ENCODE peak calls at places on chromosomes 5 and 9, in seven cellular contexts. J is MM.1S, O is GM23338, H is endothelial cell of umbilical vein, G is IMR-90, R is Karpas-422, E is SK-N-SH. X is an unnamed sample.

GRCh38 chr9:81077572-81077971 is 611.8 kb downstream of the TLE1 start:
- DNase-seq in J (peak; percentile 21), O (no peak), H (no peak), G (no peak), R (no peak), E (no peak), X (no peak)

GRCh38 chr5:94754824-94755223 is 136.4 kb downstream of the SLF1 start:
- DNase-seq in J (no peak), O (no peak), H (no peak), G (no peak), R (no peak), E (no peak), X (no peak)

GRCh38 chr9:130101963-130102362 is 48.3 kb downstream of the GPR107 start:
- DNase-seq in J (no peak), O (no peak), H (no peak), G (no peak), R (no peak), E (no peak), X (no peak)

GRCh38 chr5:179805070-179805528 is 1.6 kb downstream of the MGAT4B start:
- DNase-seq in J (no peak), O (no peak), H (no peak), G (no peak), R (no peak), E (peak; percentile 46), X (no peak)

GRCh38 chr9:85742630-85742928 is 825 bp upstream of the AGTPBP1 start:
- DNase-seq in J (peak; percentile 32), O (no peak), H (no peak), G (peak; percentile 72), R (no peak), E (no peak), X (no peak)

GRCh38 chr5:145362261-145362660 is 472.9 kb downstream of the PRELID2 start:
- DNase-seq in J (no peak), O (no peak), H (peak; percentile 80), G (peak; percentile 93), R (no peak), E (no peak), X (no peak)

GRCh38 chr5:174793684-174794328 is 69.4 kb downstream of the MSX2 start:
- DNase-seq in J (peak; percentile 68), O (peak; percentile 90), H (peak; percentile 4), G (peak; percentile 43), R (peak; percentile 84), E (peak; percentile 90), X (peak; percentile 7)

GRCh38 chr5:96074460-96075254 is 113.0 kb upstream of the ELL2 start:
- DNase-seq in J (no peak), O (no peak), H (peak; percentile 28), G (no peak), R (no peak), E (no peak), X (no peak)

GRCh38 chr9:6226696-6227095 is 11.1 kb downstream of the IL33 start:
- DNase-seq in J (no peak), O (peak; percentile 42), H (peak; percentile 93), G (peak; percentile 44), R (no peak), E (no peak), X (no peak)

DNA sequence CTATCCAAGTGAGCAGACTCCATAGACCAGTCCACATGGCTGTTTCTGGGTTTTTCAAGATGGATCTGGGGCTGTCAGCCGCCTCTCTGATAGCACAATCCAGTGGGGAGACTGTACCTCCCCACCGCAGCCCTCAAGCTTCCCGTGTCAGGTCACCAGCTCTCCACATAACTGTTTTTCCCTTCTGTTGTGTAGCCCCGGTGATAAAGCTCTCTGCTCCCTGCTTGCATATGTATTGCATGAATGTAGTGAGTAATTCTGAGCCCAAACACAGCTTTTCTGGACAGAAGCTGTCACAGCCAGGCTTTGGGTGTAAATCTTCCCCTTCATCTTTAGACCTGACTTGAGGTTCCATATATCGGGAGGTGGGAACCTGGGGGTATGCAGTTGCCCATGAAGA is 23.1 kb upstream of the CFAP157 start:
- DNase-seq in J (no peak), O (no peak), H (no peak), G (peak; percentile 78), R (no peak), E (no peak), X (no peak)
- H3K36me3 ChIP-seq in J (no peaks in the 10 kb centered on the region), O (peaks cover 5% of the 10 kb centered on the region), H (peaks cover 45% of the 10 kb centered on the region), G (peaks cover 58% of the 10 kb centered on the region), R (no peaks in the 10 kb centered on the region), E (peaks cover 10% of the 10 kb centered on the region), X (peaks cover 6% of the 10 kb centered on the region)

GRCh38 chr9:94169978-94170377 is 85.7 kb downstream of the PTPDC1 start:
- DNase-seq in J (no peak), O (no peak), H (no peak), G (no peak), R (no peak), E (no peak), X (no peak)
- H4K20me1 ChIP-seq in J (peaks cover 69% of the 10 kb centered on the region), O (peaks cover 71% of the 10 kb centered on the region), H (peaks cover 46% of the 10 kb centered on the region), G (peaks cover 79% of the 10 kb centered on the region), R (peaks cover 67% of the 10 kb centered on the region), E (peaks cover 81% of the 10 kb centered on the region), X (peaks cover 75% of the 10 kb centered on the region)

GRCh38 chr9:121312169-121312568 is 44.2 kb downstream of the GSN start:
- DNase-seq in J (no peak), O (no peak), H (no peak), G (no peak), R (no peak), E (no peak), X (no peak)
- H3K36me3 ChIP-seq in J (no peaks in the 10 kb centered on the region), O (peaks cover 3% of the 10 kb centered on the region), H (peaks cover 35% of the 10 kb centered on the region), G (peaks cover 69% of the 10 kb centered on the region), R (no peaks in the 10 kb centered on the region), E (peaks cover 31% of the 10 kb centered on the region), X (no peaks in the 10 kb centered on the region)

GRCh38 chr9:136093331-136093986 is 1.6 kb downstream of the NACC2 start:
- DNase-seq in J (no peak), O (no peak), H (no peak), G (no peak), R (no peak), E (peak; percentile 69), X (no peak)
- H4K20me1 ChIP-seq in J (no peaks in the 10 kb centered on the region), O (no peaks in the 10 kb centered on the region), H (no peaks in the 10 kb centered on the region), G (peaks cover 56% of the 10 kb centered on the region), R (no peaks in the 10 kb centered on the region), E (peaks cover 54% of the 10 kb centered on the region), X (no peaks in the 10 kb centered on the region)

GRCh38 chr9:131485728-131486381 is 16.9 kb upstream of the POMT1 start:
- DNase-seq in J (peak; percentile 86), O (no peak), H (no peak), G (no peak), R (no peak), E (no peak), X (no peak)
- H3K36me3 ChIP-seq in J (peaks cover 9% of the 10 kb centered on the region), O (peaks cover 54% of the 10 kb centered on the region), H (peaks cover 89% of the 10 kb centered on the region), G (peaks cover 91% of the 10 kb centered on the region), R (peaks cover 35% of the 10 kb centered on the region), E (peaks cover 35% of the 10 kb centered on the region), X (peaks cover 97% of the 10 kb centered on the region)

GRCh38 chr5:178224403-178224802 is 8.2 kb downstream of the PHYKPL start:
- DNase-seq in J (no peak), O (no peak), H (no peak), G (no peak), R (no peak), E (no peak), X (no peak)
- H4K20me1 ChIP-seq in J (no peaks in the 10 kb centered on the region), O (peaks cover 12% of the 10 kb centered on the region), H (no peaks in the 10 kb centered on the region), G (peaks cover 5% of the 10 kb centered on the region), R (peaks cover 6% of the 10 kb centered on the region), E (no peaks in the 10 kb centered on the region), X (peaks cover 35% of the 10 kb centered on the region)

DNA sequence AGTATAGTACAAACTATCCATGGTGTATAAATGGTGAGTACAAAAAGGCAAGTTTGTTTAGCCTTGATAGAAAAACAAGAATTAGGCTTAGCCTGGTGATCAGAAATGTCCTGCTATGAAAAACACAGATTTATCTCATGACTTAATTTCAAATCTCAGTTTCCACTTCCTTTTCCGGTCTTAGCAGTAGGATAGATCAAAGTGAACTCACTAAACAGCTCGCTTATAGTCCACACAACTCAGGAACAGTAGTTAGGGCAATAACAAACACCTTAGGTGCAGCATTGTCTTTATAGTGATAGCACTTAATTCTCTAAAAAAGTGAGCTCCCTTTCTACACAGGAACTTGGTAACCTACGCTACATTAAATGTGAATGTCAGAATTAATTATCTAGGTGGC is 11.4 kb downstream of the GOLGA1 start:
- DNase-seq in J (no peak), O (no peak), H (no peak), G (no peak), R (no peak), E (no peak), X (no peak)
- H3K36me3 ChIP-seq in J (peaks cover 5% of the 10 kb centered on the region), O (no peaks in the 10 kb centered on the region), H (no peaks in the 10 kb centered on the region), G (peaks cover 9% of the 10 kb centered on the region), R (peaks cover 30% of the 10 kb centered on the region), E (peaks cover 66% of the 10 kb centered on the region), X (peaks cover 53% of the 10 kb centered on the region)